ENCODE peak calls at places on chromosomes 16 and 17, in five cellular contexts. I is AML-193, S is HTR-8/SVneo, N is fibroblast of mammary gland, Q is mucosa of descending colon. O is an unnamed sample.

GRCh38 chr17:44941712-44942331 is 5.8 kb downstream of the KIF18B start:
- DNase-seq in I (no peak), S (no peak), N (no peak), Q (no peak), O (peak; percentile 66)

GRCh38 chr16:78729687-78730086 is 630.2 kb downstream of the WWOX start:
- DNase-seq in I (no peak), S (no peak), N (no peak), Q (no peak), O (no peak)

GRCh38 chr17:52762794-52763167 is 604.3 kb upstream of the CA10 start:
- DNase-seq in I (no peak), S (no peak), N (no peak), Q (no peak), O (no peak)

GRCh38 chr16:64975821-64976220 is 146.0 kb downstream of the CDH11 start:
- DNase-seq in I (no peak), S (no peak), N (peak; percentile 52), Q (no peak), O (no peak)

GRCh38 chr17:13940858-13941665 is 128.2 kb upstream of the COX10 start:
- DNase-seq in I (no peak), S (no peak), N (peak; percentile 76), Q (no peak), O (peak; percentile 78)

GRCh38 chr17:67784364-67785121 is 40.8 kb upstream of the BPTF start:
- DNase-seq in I (no peak), S (no peak), N (no peak), Q (no peak), O (no peak)

GRCh38 chr16:3019594-3020246 is 448 bp upstream of the TNFRSF12A start:
- DNase-seq in I (no peak), S (no peak), N (no peak), Q (no peak), O (no peak)

GRCh38 chr17:3916825-3917224 is 560 bp upstream of the P2RX1 start:
- DNase-seq in I (no peak), S (no peak), N (no peak), Q (no peak), O (no peak)

GRCh38 chr16:85554114-85554790 is 58.9 kb upstream of the GSE1 start:
- DNase-seq in I (peak; percentile 82), S (peak; percentile 79), N (peak; percentile 81), Q (peak; percentile 82), O (peak; percentile 81)

GRCh38 chr17:64357191-64357981 is 33.3 kb downstream of the PECAM1 start:
- DNase-seq in I (no peak), S (peak; percentile 69), N (peak; percentile 100), Q (no peak), O (no peak)

GRCh38 chr17:48441231-48441711 is 11.3 kb upstream of the SKAP1 start:
- DNase-seq in I (peak; percentile 53), S (no peak), N (no peak), Q (no peak), O (no peak)

GRCh38 chr17:47801906-47802305 is 19.7 kb downstream of the OSBPL7 start:
- DNase-seq in I (no peak), S (no peak), N (no peak), Q (no peak), O (no peak)

GRCh38 chr16:28000314-28000713 is 63.2 kb downstream of the GSG1L start:
- DNase-seq in I (no peak), S (no peak), N (no peak), Q (no peak), O (no peak)

GRCh38 chr16:88782454-88783390 is 2.3 kb downstream of the PIEZO1 start:
- DNase-seq in I (no peak), S (peak; percentile 52), N (peak; percentile 84), Q (peak; percentile 58), O (no peak)

GRCh38 chr17:81514735-81515529 is 2.3 kb upstream of the ACTG1 start:
- DNase-seq in I (peak; percentile 62), S (no peak), N (peak; percentile 64), Q (peak; percentile 93), O (peak; percentile 86)

GRCh38 chr16:3020247-3020603 is at the start of gene TNFRSF12A:
- DNase-seq in I (peak; percentile 68), S (peak; percentile 78), N (peak; percentile 58), Q (peak; percentile 87), O (peak; percentile 64)

GRCh38 chr16:27722892-27723450 is 173.0 kb downstream of the KATNIP start:
- DNase-seq in I (no peak), S (no peak), N (no peak), Q (no peak), O (no peak)

GRCh38 chr17:1980665-1981250 is 44.4 kb downstream of the RTN4RL1 start:
- DNase-seq in I (no peak), S (no peak), N (no peak), Q (no peak), O (no peak)

GRCh38 chr16:31880322-31880979 is 6.8 kb downstream of the ZNF267 start:
- DNase-seq in I (peak; percentile 17), S (peak; percentile 67), N (peak; percentile 80), Q (no peak), O (no peak)

GRCh38 chr17:42573095-42573494 is 4.4 kb downstream of the PSMC3IP start:
- DNase-seq in I (no peak), S (no peak), N (no peak), Q (no peak), O (no peak)

GRCh38 chr16:4517812-4518211 is 20.8 kb downstream of the CDIP1 start:
- DNase-seq in I (no peak), S (peak; percentile 40), N (peak; percentile 38), Q (no peak), O (peak; percentile 47)

GRCh38 chr17:38883592-38884526 is 14.0 kb downstream of the LASP1 start:
- DNase-seq in I (no peak), S (no peak), N (peak; percentile 36), Q (no peak), O (no peak)

GRCh38 chr16:10269632-10270031 is 87.4 kb upstream of the GRIN2A start:
- DNase-seq in I (no peak), S (no peak), N (no peak), Q (no peak), O (no peak)

GRCh38 chr17:65723356-65723928 is 162.0 kb upstream of the AXIN2 start:
- DNase-seq in I (no peak), S (no peak), N (peak; percentile 40), Q (no peak), O (no peak)

GRCh38 chr17:77257596-77258458 is 117.1 kb downstream of the SEC14L1 start:
- DNase-seq in I (no peak), S (no peak), N (no peak), Q (no peak), O (no peak)

GRCh38 chr17:44522883-44523671 is 19.9 kb upstream of the GPATCH8 start:
- DNase-seq in I (peak; percentile 80), S (peak; percentile 82), N (peak; percentile 70), Q (peak; percentile 56), O (peak; percentile 84)

O was measured in A549.